ENCODE peak calls at places on chromosomes 3 and 15, in four cellular contexts. A is IMR-90, V is H9, F is H1. Z is an unnamed sample.

GRCh38 chr15:71201471-71201870 is 86.2 kb downstream of the THSD4 start:
- DNase-seq in A (no peak), F (no peak), V (no peak), Z (no peak)

GRCh38 chr3:66014056-66014455 is 24.7 kb downstream of the MAGI1 start:
- DNase-seq in A (no peak), V (no peak), F (no peak), Z (no peak)

GRCh38 chr3:188202358-188203138 is 48.6 kb downstream of the LPP start:
- DNase-seq in F (no peak), A (no peak), V (peak; percentile 63), Z (peak; percentile 77)

GRCh38 chr3:170815340-170815739 is 54.7 kb downstream of the RPL22L1 start:
- DNase-seq in F (peak; percentile 69), A (no peak), V (peak; percentile 74), Z (peak; percentile 89)

GRCh38 chr15:58724471-58724870 is 25.0 kb downstream of the ADAM10 start:
- DNase-seq in V (no peak), F (no peak), A (peak; percentile 79), Z (no peak)

GRCh38 chr3:192013110-192013509 is 552.1 kb downstream of the PYDC2 start:
- DNase-seq in A (no peak), V (no peak), F (no peak), Z (no peak)

GRCh38 chr3:183309276-183309675 is 56.2 kb downstream of the B3GNT5 start:
- DNase-seq in A (no peak), F (no peak), V (no peak), Z (no peak)

GRCh38 chr3:70829101-70829500 is 516.7 kb upstream of the MDFIC2 start:
- DNase-seq in A (peak; percentile 88), F (no peak), V (no peak), Z (no peak)

GRCh38 chr3:171428321-171428787 is 31.9 kb downstream of the TNIK start:
- DNase-seq in F (no peak), V (peak; percentile 46), A (no peak), Z (peak; percentile 94)

GRCh38 chr3:114178770-114179368 is at the start of gene DRD3:
- DNase-seq in A (peak; percentile 44), F (peak; percentile 63), V (peak; percentile 62), Z (peak; percentile 80)

GRCh38 chr3:149352556-149352955 is 19.1 kb upstream of the TM4SF18 start:
- DNase-seq in A (peak; percentile 58), V (peak; percentile 88), F (peak; percentile 83), Z (peak; percentile 87)

GRCh38 chr3:141920701-141921100 is 44.3 kb downstream of the ATP1B3 start:
- DNase-seq in F (no peak), A (no peak), V (no peak), Z (no peak)

GRCh38 chr3:120114376-120114775 is 20.1 kb upstream of the GSK3B start:
- DNase-seq in A (no peak), V (no peak), F (no peak), Z (no peak)

GRCh38 chr3:197795200-197795599 is 4.1 kb downstream of the LRCH3 start:
- DNase-seq in V (no peak), A (peak; percentile 79), F (no peak), Z (no peak)

GRCh38 chr15:84598250-84598649 is 2.6 kb upstream of the ZSCAN2 start:
- DNase-seq in V (no peak), F (no peak), A (peak; percentile 24), Z (peak; percentile 69)

GRCh38 chr15:98730860-98731711 is 82.7 kb downstream of the IGF1R start:
- DNase-seq in F (no peak), V (no peak), A (no peak), Z (no peak)

GRCh38 chr3:33064929-33065328 is 32.0 kb downstream of the GLB1 start:
- DNase-seq in A (no peak), V (no peak), F (no peak), Z (no peak)

GRCh38 chr15:65476942-65477341 is 40.5 kb downstream of the DPP8 start:
- DNase-seq in V (no peak), A (peak; percentile 90), F (no peak), Z (no peak)

GRCh38 chr3:71930056-71930991 is 145.4 kb upstream of the PROK2 start:
- DNase-seq in A (peak; percentile 17), V (peak; percentile 72), F (peak; percentile 55), Z (peak; percentile 85)

GRCh38 chr3:65996605-65997004 is 42.1 kb downstream of the MAGI1 start:
- DNase-seq in V (no peak), F (no peak), A (no peak), Z (peak; percentile 94)

GRCh38 chr15:75517233-75517632 is 61.9 kb downstream of the PTPN9 start:
- DNase-seq in V (no peak), A (peak; percentile 36), F (no peak), Z (no peak)

GRCh38 chr15:72962054-72962702 is 90.1 kb upstream of the NEO1 start:
- DNase-seq in A (no peak), F (no peak), V (no peak), Z (no peak)

GRCh38 chr15:83694030-83694429 is 40.1 kb downstream of the ADAMTSL3 start:
- DNase-seq in V (peak; percentile 56), F (peak; percentile 49), A (peak; percentile 32), Z (peak; percentile 89)

GRCh38 chr3:16331319-16331883 is 66.4 kb downstream of the OXNAD1 start:
- DNase-seq in F (no peak), A (no peak), V (no peak), Z (no peak)

GRCh38 chr3:94310736-94311135 is 247.9 kb downstream of the NSUN3 start:
- DNase-seq in V (no peak), A (no peak), F (no peak), Z (peak; percentile 11)

DNA sequence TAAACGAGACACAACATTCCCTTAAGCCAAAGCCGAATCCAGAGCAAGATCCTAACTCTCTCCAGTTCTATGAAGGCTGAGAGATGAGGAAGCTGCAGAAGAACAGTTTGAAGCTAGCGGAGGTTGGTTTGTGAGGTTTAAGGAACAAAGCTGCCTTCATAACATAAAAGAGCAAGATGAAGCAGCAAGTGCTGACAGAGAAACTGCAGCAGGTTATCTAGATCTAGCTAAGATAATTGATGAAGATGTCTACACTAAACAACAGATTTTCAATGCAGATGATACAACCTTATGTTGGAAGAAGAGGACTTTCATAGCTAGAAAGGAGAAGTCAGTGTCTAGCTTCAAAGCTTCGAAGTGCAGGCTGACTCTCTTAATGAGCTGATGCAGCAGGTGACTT is 14.8 kb upstream of the GASK1A start:
- DNase-seq in F (no peak), A (no peak), V (no peak), Z (no peak)
- H4K5ac ChIP-seq in F (no peak overlapping the region), A (no peak overlapping the region), V (no peak overlapping the region), Z (no peak overlapping the region)

GRCh38 chr3:190097025-190097424 is 23.7 kb downstream of the P3H2 start:
- DNase-seq in A (no peak), F (no peak), V (no peak), Z (no peak)
- H4K5ac ChIP-seq in A (peak overlapping the region; percentile 95), F (no peak overlapping the region), V (no peak overlapping the region), Z (no peak overlapping the region)

DNA sequence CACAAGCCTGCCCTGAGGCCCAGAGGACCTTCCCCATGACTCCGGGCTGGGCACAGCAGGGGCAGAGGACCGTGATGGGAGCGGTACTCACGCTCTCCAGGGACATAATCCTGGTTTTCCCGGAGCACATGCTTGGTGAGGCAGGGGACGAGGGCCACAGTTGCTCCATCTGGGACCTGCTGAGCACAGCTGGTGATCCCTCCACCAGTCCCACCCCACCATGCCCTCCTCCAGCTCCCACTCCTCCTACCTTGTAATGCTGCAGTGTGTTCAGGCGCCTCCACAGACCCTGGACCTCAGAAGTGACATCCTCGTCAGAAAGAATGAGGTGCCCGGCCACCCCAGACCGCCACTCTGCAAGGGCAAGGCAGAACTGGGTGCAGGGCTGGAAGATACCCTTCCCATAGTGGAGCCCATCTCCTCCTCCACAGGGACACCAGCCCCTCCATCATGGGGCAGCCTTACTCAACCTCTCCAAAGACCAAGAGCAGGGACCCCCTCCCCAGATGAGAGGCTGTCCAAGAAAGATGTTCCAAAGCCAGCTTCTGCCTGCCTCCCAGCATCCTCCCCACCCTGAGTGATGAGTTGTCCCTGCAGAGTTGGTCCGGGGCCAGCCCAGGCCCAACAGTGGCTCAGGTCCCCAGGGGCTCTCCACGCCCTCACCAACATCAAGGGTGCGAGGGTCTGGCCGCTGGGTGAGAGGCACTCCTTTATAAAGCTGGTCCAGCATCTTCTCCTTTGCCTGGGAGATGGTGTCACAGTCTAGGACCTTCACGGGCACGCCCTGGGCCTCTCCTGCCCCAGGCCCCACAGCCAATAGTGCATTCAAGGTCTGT is 19.5 kb downstream of the PLXNB1 start:
- DNase-seq in A (no peak), V (no peak), F (no peak), Z (no peak)
- H4K5ac ChIP-seq in A (no peak overlapping the region), V (no peak overlapping the region), F (no peak overlapping the region), Z (no peak overlapping the region)

DNA sequence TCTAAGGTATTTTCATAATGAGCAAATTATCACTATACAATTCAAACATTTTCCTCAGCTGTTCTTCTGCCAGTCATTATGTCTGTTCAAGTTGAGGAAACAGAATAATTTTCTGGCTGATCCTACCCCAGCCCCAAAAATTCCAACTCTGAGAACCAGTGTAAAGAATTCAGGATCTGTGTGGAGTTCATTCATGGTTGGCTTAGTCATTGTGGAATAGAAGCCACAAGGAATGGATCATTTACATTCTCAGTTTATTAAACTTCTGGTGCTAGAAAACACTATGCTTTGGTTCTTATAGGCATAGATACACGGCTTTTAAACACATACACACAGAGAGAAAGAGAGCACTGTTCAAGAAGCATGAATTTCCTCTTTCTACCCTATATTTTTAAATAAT is 134.6 kb downstream of the CMSS1 start:
- DNase-seq in A (peak; percentile 86), F (no peak), V (no peak), Z (no peak)
- H4K5ac ChIP-seq in A (no peak overlapping the region), F (no peak overlapping the region), V (no peak overlapping the region), Z (no peak overlapping the region)

DNA sequence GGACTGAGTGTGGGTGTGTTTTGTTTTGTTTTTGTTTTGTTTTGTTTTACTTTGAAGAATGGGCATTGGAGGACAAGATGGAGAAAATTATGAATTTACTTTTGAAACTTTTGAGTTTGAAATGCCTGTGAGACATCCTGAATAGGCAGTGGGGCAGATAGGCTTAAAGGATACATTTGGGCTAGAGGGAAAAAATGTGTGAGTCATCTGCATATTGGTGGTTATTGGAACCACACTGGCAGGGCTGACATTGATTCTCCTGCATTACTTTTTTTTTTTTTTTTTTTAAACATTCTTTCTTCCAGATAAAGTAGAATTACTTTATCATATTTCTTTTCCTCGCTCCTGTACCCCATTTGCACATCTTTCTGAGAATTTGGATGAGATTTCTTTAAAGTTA is 56.1 kb downstream of the CALML4 start:
- DNase-seq in V (no peak), F (no peak), A (peak; percentile 66), Z (peak; percentile 27)
- H4K5ac ChIP-seq in V (no peak overlapping the region), F (no peak overlapping the region), A (no peak overlapping the region), Z (no peak overlapping the region)

GRCh38 chr15:88480981-88481380 is 13.5 kb downstream of the MRPS11 start:
- DNase-seq in F (no peak), A (no peak), V (no peak), Z (no peak)

GRCh38 chr15:88479169-88479568 is 11.7 kb downstream of the MRPS11 start:
- DNase-seq in A (no peak), V (no peak), F (no peak), Z (no peak)

GRCh38 chr15:88477885-88478284 is 10.4 kb downstream of the MRPS11 start:
- DNase-seq in V (no peak), A (no peak), F (no peak), Z (no peak)

GRCh38 chr15:88476635-88477038 is 9.1 kb downstream of the MRPS11 start:
- DNase-seq in F (no peak), A (peak; percentile 55), V (peak; percentile 65), Z (peak; percentile 79)

DNA sequence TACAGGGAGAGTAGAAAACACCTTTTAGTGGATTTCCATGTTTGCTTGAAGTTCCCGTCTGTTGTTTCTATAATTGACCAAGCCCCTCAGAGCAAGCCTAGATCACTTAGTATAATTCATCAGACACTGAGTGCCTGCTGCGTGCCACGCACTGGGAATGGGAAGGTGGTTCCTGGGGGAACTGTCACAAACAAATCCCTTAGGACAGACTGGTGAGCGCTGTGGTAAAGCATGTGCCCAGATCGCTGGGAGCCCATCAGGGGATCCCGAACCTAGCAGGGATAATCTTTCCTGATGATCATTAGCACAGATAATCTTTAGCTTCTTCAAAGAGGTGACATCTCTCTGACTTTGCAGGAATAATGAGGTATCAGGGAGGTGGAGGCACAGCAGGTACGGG is 9.6 kb downstream of the MRPS11 start:
- DNase-seq in V (no peak), A (no peak), F (no peak), Z (peak; percentile 19)
- H4K5ac ChIP-seq in V (no peak overlapping the region), A (no peak overlapping the region), F (no peak overlapping the region), Z (no peak overlapping the region)